ENCODE peak calls at places on chromosomes 16 and 17, in six cellular contexts. One of them, this sample, is unnamed.

GRCh38 chr17:77372444-77373297 is 231.9 kb downstream of the SEC14L1 start:
- DNase-seq in HT-29: peak; percentile 78
- DNase-seq in activated CD8-positive, alpha-beta memory T cell treated with anti-CD3 and anti-CD28 coated beads for 1 hour: no peak
- DNase-seq in activated T-helper 1 cell treated with anti-CD3 and anti-CD28 coated beads, Interleukin-2, amount 50 U/mL, for 16 hours: peak; percentile 38
- DNase-seq in T-helper 22 cell: peak; percentile 47
- DNase-seq in LHCN-M2: peak; percentile 69
- DNase-seq in this sample: no peak

GRCh38 chr17:56347646-56348045 is 194.4 kb downstream of the ANKFN1 start:
- DNase-seq in activated T-helper 1 cell treated with anti-CD3 and anti-CD28 coated beads, Interleukin-2, amount 50 U/mL, for 16 hours: no peak
- DNase-seq in T-helper 22 cell: no peak
- DNase-seq in activated CD8-positive, alpha-beta memory T cell treated with anti-CD3 and anti-CD28 coated beads for 1 hour: no peak
- DNase-seq in LHCN-M2: peak; percentile 98
- DNase-seq in HT-29: no peak
- DNase-seq in this sample: no peak

GRCh38 chr16:57882797-57883196 is 80.5 kb upstream of the KIFC3 start:
- DNase-seq in activated T-helper 1 cell treated with anti-CD3 and anti-CD28 coated beads, Interleukin-2, amount 50 U/mL, for 16 hours: no peak
- DNase-seq in T-helper 22 cell: no peak
- DNase-seq in activated CD8-positive, alpha-beta memory T cell treated with anti-CD3 and anti-CD28 coated beads for 1 hour: no peak
- DNase-seq in HT-29: no peak
- DNase-seq in LHCN-M2: peak; percentile 34
- DNase-seq in this sample: no peak

GRCh38 chr17:45405250-45406086 is 27.2 kb downstream of the ARHGAP27 start:
- DNase-seq in HT-29: peak; percentile 42
- DNase-seq in T-helper 22 cell: no peak
- DNase-seq in activated T-helper 1 cell treated with anti-CD3 and anti-CD28 coated beads, Interleukin-2, amount 50 U/mL, for 16 hours: no peak
- DNase-seq in activated CD8-positive, alpha-beta memory T cell treated with anti-CD3 and anti-CD28 coated beads for 1 hour: no peak
- DNase-seq in LHCN-M2: no peak
- DNase-seq in this sample: no peak

GRCh38 chr16:65180986-65181710 is 59.3 kb upstream of the CDH11 start:
- DNase-seq in activated T-helper 1 cell treated with anti-CD3 and anti-CD28 coated beads, Interleukin-2, amount 50 U/mL, for 16 hours: no peak
- DNase-seq in T-helper 22 cell: no peak
- DNase-seq in HT-29: no peak
- DNase-seq in LHCN-M2: peak; percentile 5
- DNase-seq in activated CD8-positive, alpha-beta memory T cell treated with anti-CD3 and anti-CD28 coated beads for 1 hour: no peak
- DNase-seq in this sample: no peak

GRCh38 chr17:34840758-34841157 is 120.5 kb downstream of the CCT6B start:
- DNase-seq in activated CD8-positive, alpha-beta memory T cell treated with anti-CD3 and anti-CD28 coated beads for 1 hour: no peak
- DNase-seq in activated T-helper 1 cell treated with anti-CD3 and anti-CD28 coated beads, Interleukin-2, amount 50 U/mL, for 16 hours: no peak
- DNase-seq in T-helper 22 cell: no peak
- DNase-seq in LHCN-M2: no peak
- DNase-seq in HT-29: peak; percentile 23
- DNase-seq in this sample: no peak

GRCh38 chr17:77790143-77790829 is 168.2 kb upstream of the TNRC6C start:
- DNase-seq in activated T-helper 1 cell treated with anti-CD3 and anti-CD28 coated beads, Interleukin-2, amount 50 U/mL, for 16 hours: no peak
- DNase-seq in activated CD8-positive, alpha-beta memory T cell treated with anti-CD3 and anti-CD28 coated beads for 1 hour: no peak
- DNase-seq in HT-29: no peak
- DNase-seq in LHCN-M2: no peak
- DNase-seq in T-helper 22 cell: no peak
- DNase-seq in this sample: no peak

GRCh38 chr17:39687546-39688474 is at the start of gene PGAP3:
- DNase-seq in activated CD8-positive, alpha-beta memory T cell treated with anti-CD3 and anti-CD28 coated beads for 1 hour: peak; percentile 55
- DNase-seq in LHCN-M2: peak; percentile 92
- DNase-seq in activated T-helper 1 cell treated with anti-CD3 and anti-CD28 coated beads, Interleukin-2, amount 50 U/mL, for 16 hours: peak; percentile 57
- DNase-seq in T-helper 22 cell: peak; percentile 62
- DNase-seq in HT-29: peak; percentile 92
- DNase-seq in this sample: no peak

GRCh38 chr17:78803161-78803845 is 21.2 kb upstream of the CYTH1 start:
- DNase-seq in LHCN-M2: no peak
- DNase-seq in activated CD8-positive, alpha-beta memory T cell treated with anti-CD3 and anti-CD28 coated beads for 1 hour: no peak
- DNase-seq in activated T-helper 1 cell treated with anti-CD3 and anti-CD28 coated beads, Interleukin-2, amount 50 U/mL, for 16 hours: no peak
- DNase-seq in HT-29: no peak
- DNase-seq in T-helper 22 cell: peak; percentile 19
- DNase-seq in this sample: no peak

GRCh38 chr16:72098936-72099335 is 5.3 kb downstream of the DHX38 start:
- DNase-seq in LHCN-M2: no peak
- DNase-seq in activated T-helper 1 cell treated with anti-CD3 and anti-CD28 coated beads, Interleukin-2, amount 50 U/mL, for 16 hours: no peak
- DNase-seq in activated CD8-positive, alpha-beta memory T cell treated with anti-CD3 and anti-CD28 coated beads for 1 hour: no peak
- DNase-seq in HT-29: no peak
- DNase-seq in T-helper 22 cell: no peak
- DNase-seq in this sample: no peak

GRCh38 chr17:19304209-19304608 is 58.3 kb downstream of the B9D1 start:
- DNase-seq in HT-29: peak; percentile 3
- DNase-seq in LHCN-M2: peak; percentile 49
- DNase-seq in activated CD8-positive, alpha-beta memory T cell treated with anti-CD3 and anti-CD28 coated beads for 1 hour: no peak
- DNase-seq in T-helper 22 cell: no peak
- DNase-seq in activated T-helper 1 cell treated with anti-CD3 and anti-CD28 coated beads, Interleukin-2, amount 50 U/mL, for 16 hours: no peak
- DNase-seq in this sample: no peak

GRCh38 chr16:83826146-83826913 is 18.6 kb downstream of the HSBP1 start:
- DNase-seq in activated T-helper 1 cell treated with anti-CD3 and anti-CD28 coated beads, Interleukin-2, amount 50 U/mL, for 16 hours: peak; percentile 78
- DNase-seq in activated CD8-positive, alpha-beta memory T cell treated with anti-CD3 and anti-CD28 coated beads for 1 hour: peak; percentile 42
- DNase-seq in LHCN-M2: peak; percentile 61
- DNase-seq in HT-29: peak; percentile 82
- DNase-seq in T-helper 22 cell: peak; percentile 33
- DNase-seq in this sample: no peak

GRCh38 chr17:13584701-13585080 is 17.0 kb downstream of the HS3ST3A1 start:
- DNase-seq in activated T-helper 1 cell treated with anti-CD3 and anti-CD28 coated beads, Interleukin-2, amount 50 U/mL, for 16 hours: no peak
- DNase-seq in activated CD8-positive, alpha-beta memory T cell treated with anti-CD3 and anti-CD28 coated beads for 1 hour: no peak
- DNase-seq in LHCN-M2: peak; percentile 68
- DNase-seq in HT-29: no peak
- DNase-seq in T-helper 22 cell: no peak
- DNase-seq in this sample: no peak

GRCh38 chr16:83561876-83562275 is 245.9 kb upstream of the HSBP1 start:
- DNase-seq in T-helper 22 cell: no peak
- DNase-seq in LHCN-M2: peak; percentile 40
- DNase-seq in activated CD8-positive, alpha-beta memory T cell treated with anti-CD3 and anti-CD28 coated beads for 1 hour: no peak
- DNase-seq in activated T-helper 1 cell treated with anti-CD3 and anti-CD28 coated beads, Interleukin-2, amount 50 U/mL, for 16 hours: no peak
- DNase-seq in HT-29: peak; percentile 9
- DNase-seq in this sample: no peak

GRCh38 chr16:85945424-85945751 is 46.4 kb downstream of the IRF8 start:
- DNase-seq in LHCN-M2: no peak
- DNase-seq in HT-29: no peak
- DNase-seq in activated T-helper 1 cell treated with anti-CD3 and anti-CD28 coated beads, Interleukin-2, amount 50 U/mL, for 16 hours: no peak
- DNase-seq in T-helper 22 cell: no peak
- DNase-seq in activated CD8-positive, alpha-beta memory T cell treated with anti-CD3 and anti-CD28 coated beads for 1 hour: no peak
- DNase-seq in this sample: no peak

GRCh38 chr16:24054649-24055560 is 201.2 kb upstream of the CACNG3 start:
- DNase-seq in T-helper 22 cell: no peak
- DNase-seq in LHCN-M2: no peak
- DNase-seq in HT-29: no peak
- DNase-seq in activated CD8-positive, alpha-beta memory T cell treated with anti-CD3 and anti-CD28 coated beads for 1 hour: no peak
- DNase-seq in activated T-helper 1 cell treated with anti-CD3 and anti-CD28 coated beads, Interleukin-2, amount 50 U/mL, for 16 hours: no peak
- DNase-seq in this sample: no peak

GRCh38 chr16:23914935-23915549 is 79.3 kb downstream of the PRKCB start:
- DNase-seq in activated T-helper 1 cell treated with anti-CD3 and anti-CD28 coated beads, Interleukin-2, amount 50 U/mL, for 16 hours: no peak
- DNase-seq in LHCN-M2: no peak
- DNase-seq in T-helper 22 cell: no peak
- DNase-seq in HT-29: no peak
- DNase-seq in activated CD8-positive, alpha-beta memory T cell treated with anti-CD3 and anti-CD28 coated beads for 1 hour: no peak
- DNase-seq in this sample: no peak

GRCh38 chr17:83162035-83162745 is 82.8 kb downstream of the METRNL start:
- DNase-seq in HT-29: no peak
- DNase-seq in T-helper 22 cell: no peak
- DNase-seq in activated CD8-positive, alpha-beta memory T cell treated with anti-CD3 and anti-CD28 coated beads for 1 hour: no peak
- DNase-seq in LHCN-M2: no peak
- DNase-seq in activated T-helper 1 cell treated with anti-CD3 and anti-CD28 coated beads, Interleukin-2, amount 50 U/mL, for 16 hours: no peak
- DNase-seq in this sample: no peak

GRCh38 chr17:57970706-57971105 is 15.5 kb upstream of the CUEDC1 start:
- DNase-seq in activated CD8-positive, alpha-beta memory T cell treated with anti-CD3 and anti-CD28 coated beads for 1 hour: no peak
- DNase-seq in LHCN-M2: peak; percentile 54
- DNase-seq in T-helper 22 cell: no peak
- DNase-seq in activated T-helper 1 cell treated with anti-CD3 and anti-CD28 coated beads, Interleukin-2, amount 50 U/mL, for 16 hours: no peak
- DNase-seq in HT-29: peak; percentile 17
- DNase-seq in this sample: no peak

GRCh38 chr17:66698270-66698669 is 136.6 kb upstream of the CACNG5 start:
- DNase-seq in activated T-helper 1 cell treated with anti-CD3 and anti-CD28 coated beads, Interleukin-2, amount 50 U/mL, for 16 hours: no peak
- DNase-seq in T-helper 22 cell: no peak
- DNase-seq in LHCN-M2: no peak
- DNase-seq in HT-29: no peak
- DNase-seq in activated CD8-positive, alpha-beta memory T cell treated with anti-CD3 and anti-CD28 coated beads for 1 hour: no peak
- DNase-seq in this sample: no peak

GRCh38 chr17:58046230-58047094 is 36.8 kb upstream of the DYNLL2 start:
- DNase-seq in LHCN-M2: no peak
- DNase-seq in HT-29: no peak
- DNase-seq in activated CD8-positive, alpha-beta memory T cell treated with anti-CD3 and anti-CD28 coated beads for 1 hour: no peak
- DNase-seq in activated T-helper 1 cell treated with anti-CD3 and anti-CD28 coated beads, Interleukin-2, amount 50 U/mL, for 16 hours: no peak
- DNase-seq in T-helper 22 cell: no peak
- DNase-seq in this sample: no peak

GRCh38 chr17:67853703-67854102 is 28.4 kb downstream of the BPTF start:
- DNase-seq in LHCN-M2: no peak
- DNase-seq in T-helper 22 cell: no peak
- DNase-seq in activated T-helper 1 cell treated with anti-CD3 and anti-CD28 coated beads, Interleukin-2, amount 50 U/mL, for 16 hours: no peak
- DNase-seq in activated CD8-positive, alpha-beta memory T cell treated with anti-CD3 and anti-CD28 coated beads for 1 hour: no peak
- DNase-seq in HT-29: no peak
- DNase-seq in this sample: no peak

GRCh38 chr17:81685108-81685507 is 1.3 kb downstream of the HGS start:
- DNase-seq in LHCN-M2: peak; percentile 87
- DNase-seq in T-helper 22 cell: no peak
- DNase-seq in HT-29: peak; percentile 29
- DNase-seq in activated T-helper 1 cell treated with anti-CD3 and anti-CD28 coated beads, Interleukin-2, amount 50 U/mL, for 16 hours: no peak
- DNase-seq in activated CD8-positive, alpha-beta memory T cell treated with anti-CD3 and anti-CD28 coated beads for 1 hour: no peak
- DNase-seq in this sample: no peak

GRCh38 chr16:85385463-85386331 is 227.4 kb upstream of the GSE1 start:
- DNase-seq in activated T-helper 1 cell treated with anti-CD3 and anti-CD28 coated beads, Interleukin-2, amount 50 U/mL, for 16 hours: no peak
- DNase-seq in T-helper 22 cell: no peak
- DNase-seq in activated CD8-positive, alpha-beta memory T cell treated with anti-CD3 and anti-CD28 coated beads for 1 hour: no peak
- DNase-seq in HT-29: no peak
- DNase-seq in LHCN-M2: no peak
- DNase-seq in this sample: no peak

GRCh38 chr17:21394265-21394664 is 18.1 kb downstream of the KCNJ12 start:
- DNase-seq in activated CD8-positive, alpha-beta memory T cell treated with anti-CD3 and anti-CD28 coated beads for 1 hour: no peak
- DNase-seq in HT-29: no peak
- DNase-seq in LHCN-M2: peak; percentile 23
- DNase-seq in T-helper 22 cell: no peak
- DNase-seq in activated T-helper 1 cell treated with anti-CD3 and anti-CD28 coated beads, Interleukin-2, amount 50 U/mL, for 16 hours: no peak
- DNase-seq in this sample: no peak

GRCh38 chr16:80309178-80309577 is 231.6 kb upstream of the DYNLRB2 start:
- DNase-seq in LHCN-M2: peak; percentile 10
- DNase-seq in HT-29: no peak
- DNase-seq in activated CD8-positive, alpha-beta memory T cell treated with anti-CD3 and anti-CD28 coated beads for 1 hour: no peak
- DNase-seq in activated T-helper 1 cell treated with anti-CD3 and anti-CD28 coated beads, Interleukin-2, amount 50 U/mL, for 16 hours: no peak
- DNase-seq in T-helper 22 cell: no peak
- DNase-seq in this sample: no peak

GRCh38 chr16:57791903-57792461 is 10.3 kb downstream of the KIFC3 start:
- DNase-seq in HT-29: no peak
- DNase-seq in activated CD8-positive, alpha-beta memory T cell treated with anti-CD3 and anti-CD28 coated beads for 1 hour: no peak
- DNase-seq in T-helper 22 cell: no peak
- DNase-seq in activated T-helper 1 cell treated with anti-CD3 and anti-CD28 coated beads, Interleukin-2, amount 50 U/mL, for 16 hours: no peak
- DNase-seq in LHCN-M2: no peak
- DNase-seq in this sample: no peak

GRCh38 chr16:31476305-31477219 is 4.6 kb downstream of the TGFB1I1 start:
- DNase-seq in HT-29: peak; percentile 74
- DNase-seq in activated CD8-positive, alpha-beta memory T cell treated with anti-CD3 and anti-CD28 coated beads for 1 hour: peak; percentile 71
- DNase-seq in LHCN-M2: no peak
- DNase-seq in T-helper 22 cell: peak; percentile 78
- DNase-seq in activated T-helper 1 cell treated with anti-CD3 and anti-CD28 coated beads, Interleukin-2, amount 50 U/mL, for 16 hours: peak; percentile 93
- DNase-seq in this sample: no peak

GRCh38 chr17:61578645-61579044 is 12.4 kb downstream of the NACA2 start:
- DNase-seq in T-helper 22 cell: no peak
- DNase-seq in LHCN-M2: no peak
- DNase-seq in activated T-helper 1 cell treated with anti-CD3 and anti-CD28 coated beads, Interleukin-2, amount 50 U/mL, for 16 hours: no peak
- DNase-seq in activated CD8-positive, alpha-beta memory T cell treated with anti-CD3 and anti-CD28 coated beads for 1 hour: no peak
- DNase-seq in HT-29: no peak
- DNase-seq in this sample: no peak